ENCODE peak calls at places on chromosomes 1 and 21, in five cellular contexts. Q, I, M, G and A are unnamed samples.
A peak's percentile ranks its signal among the peaks of the same experiment; 100 is the strongest.

GRCh38 chr1:234564035-234565029 is 45.6 kb downstream of the IRF2BP2 start:
- DNase-seq in Q (peak; percentile 88), I (no peak), M (peak; percentile 79), G (no peak), A (no peak)

GRCh38 chr1:55284856-55285255 is 69.7 kb upstream of the USP24 start:
- DNase-seq in Q (peak; percentile 60), I (no peak), M (peak; percentile 10), G (peak; percentile 5), A (no peak)

GRCh38 chr1:210691039-210691438 is 362.3 kb downstream of the HHAT start:
- DNase-seq in Q (no peak), I (no peak), M (no peak), G (no peak), A (no peak)

GRCh38 chr1:159279754-159280153 is 22.4 kb upstream of the FCER1A start:
- DNase-seq in Q (no peak), I (no peak), M (no peak), G (no peak), A (no peak)

GRCh38 chr1:75126611-75127101 is 7.5 kb upstream of the LHX8 start:
- DNase-seq in Q (no peak), I (no peak), M (no peak), G (no peak), A (no peak)

GRCh38 chr1:43933386-43934278 is at the start of gene ARTN:
- DNase-seq in Q (no peak), I (no peak), M (peak; percentile 59), G (no peak), A (no peak)

GRCh38 chr21:36385233-36385908 is at the start of gene CHAF1B:
- DNase-seq in Q (peak; percentile 65), I (peak; percentile 79), M (peak; percentile 75), G (no peak), A (peak; percentile 86)

GRCh38 chr1:39657923-39658485 is 13.9 kb downstream of the NT5C1A start:
- DNase-seq in Q (peak; percentile 57), I (peak; percentile 43), M (peak; percentile 19), G (no peak), A (peak; percentile 37)

GRCh38 chr21:28230559-28230958 is 762.1 kb downstream of the LTN1 start:
- DNase-seq in Q (peak; percentile 33), I (no peak), M (no peak), G (no peak), A (no peak)

GRCh38 chr1:20551945-20552727 is at the start of gene FAM43B:
- DNase-seq in Q (no peak), I (no peak), M (no peak), G (no peak), A (no peak)

GRCh38 chr1:44681905-44682900 is 7.7 kb downstream of the ARMH1 start:
- DNase-seq in Q (no peak), I (no peak), M (no peak), G (no peak), A (no peak)

GRCh38 chr1:102941364-102941947 is 166.9 kb downstream of the COL11A1 start:
- DNase-seq in Q (peak; percentile 5), I (no peak), M (no peak), G (no peak), A (no peak)

GRCh38 chr1:67559222-67559700 is 125.7 kb upstream of the GADD45A start:
- DNase-seq in Q (peak; percentile 64), I (no peak), M (no peak), G (no peak), A (no peak)

GRCh38 chr21:34157456-34158025 is 84.2 kb downstream of the MRPS6 start:
- DNase-seq in Q (no peak), I (no peak), M (no peak), G (no peak), A (no peak)

GRCh38 chr1:33188572-33189275 is 6.9 kb upstream of the TRIM62 start:
- DNase-seq in Q (peak; percentile 42), I (no peak), M (no peak), G (no peak), A (no peak)

GRCh38 chr1:16677552-16678423 is 11.0 kb upstream of the RNU1-3 start:
- DNase-seq in Q (peak; percentile 85), I (no peak), M (no peak), G (peak; percentile 24), A (peak; percentile 66)

GRCh38 chr21:42833859-42834729 is 45.2 kb downstream of the WDR4 start:
- DNase-seq in Q (no peak), I (no peak), M (no peak), G (no peak), A (no peak)

GRCh38 chr21:35974801-35975200 is 85.5 kb downstream of the SETD4 start:
- DNase-seq in Q (peak; percentile 28), I (no peak), M (peak; percentile 19), G (no peak), A (no peak)

GRCh38 chr1:119743776-119744597 is 24.7 kb downstream of the HMGCS2 start:
- DNase-seq in Q (peak; percentile 79), I (no peak), M (peak; percentile 69), G (peak; percentile 3), A (peak; percentile 24)

GRCh38 chr1:29508458-29509107 is 272.3 kb downstream of the PTPRU start:
- DNase-seq in Q (no peak), I (no peak), M (no peak), G (no peak), A (no peak)

GRCh38 chr1:91783423-91784162 is 102.4 kb downstream of the TGFBR3 start:
- DNase-seq in Q (peak; percentile 69), I (no peak), M (no peak), G (no peak), A (no peak)

GRCh38 chr1:196376648-196377295 is 231.5 kb downstream of the KCNT2 start:
- DNase-seq in Q (no peak), I (no peak), M (no peak), G (no peak), A (no peak)

GRCh38 chr1:47558601-47559593 is 121.1 kb downstream of the FOXD2 start:
- DNase-seq in Q (no peak), I (no peak), M (peak; percentile 75), G (no peak), A (no peak)

GRCh38 chr1:61269648-61270047 is 187.3 kb downstream of the NFIA start:
- DNase-seq in Q (no peak), I (no peak), M (no peak), G (no peak), A (no peak)

GRCh38 chr1:86015375-86015774 is 141.2 kb downstream of the COL24A1 start:
- DNase-seq in Q (no peak), I (no peak), M (no peak), G (no peak), A (peak; percentile 36)

GRCh38 chr1:187151555-187151954 is 322.8 kb downstream of the PLA2G4A start:
- DNase-seq in Q (no peak), I (no peak), M (no peak), G (no peak), A (no peak)

GRCh38 chr1:65505547-65506325 is 85.3 kb downstream of the LEPR start:
- DNase-seq in Q (no peak), I (no peak), M (no peak), G (no peak), A (no peak)

GRCh38 chr1:206757524-206758266 is 12.9 kb upstream of the IL19 start:
- DNase-seq in Q (no peak), I (peak; percentile 22), M (no peak), G (no peak), A (no peak)

GRCh38 chr1:55060133-55060999 is 21.0 kb downstream of the PCSK9 start:
- DNase-seq in Q (no peak), I (no peak), M (no peak), G (peak; percentile 4), A (no peak)

GRCh38 chr1:163056832-163057231 is 12.3 kb upstream of the RGS4 start:
- DNase-seq in Q (peak; percentile 69), I (no peak), M (no peak), G (no peak), A (no peak)

GRCh38 chr1:55612988-55613387 is 397.8 kb upstream of the USP24 start:
- DNase-seq in Q (no peak), I (no peak), M (no peak), G (no peak), A (no peak)

GRCh38 chr21:22020221-22020620 is 1022.0 kb downstream of the NCAM2 start:
- DNase-seq in Q (no peak), I (no peak), M (no peak), G (no peak), A (no peak)

GRCh38 chr1:182664281-182664680 is 20.1 kb downstream of the RGS8 start:
- DNase-seq in Q (no peak), I (no peak), M (no peak), G (no peak), A (no peak)

GRCh38 chr1:236523704-236524141 is at the start of gene LGALS8:
- DNase-seq in Q (peak; percentile 80), I (peak; percentile 76), M (peak; percentile 87), G (no peak), A (peak; percentile 85)

GRCh38 chr1:43009274-43009673 is 50.6 kb upstream of the SLC2A1 start:
- DNase-seq in Q (no peak), I (no peak), M (no peak), G (no peak), A (no peak)

GRCh38 chr1:171055966-171056643 is 34.6 kb upstream of the FMO3 start:
- DNase-seq in Q (no peak), I (no peak), M (no peak), G (no peak), A (no peak)
- H3K4me3 ChIP-seq in Q (no peak overlapping the region), I (no peak overlapping the region), M (no peak overlapping the region), G (no peak overlapping the region), A (no peak overlapping the region)

GRCh38 chr1:64235910-64236309 is 32.5 kb downstream of the UBE2U start:
- DNase-seq in Q (no peak), I (no peak), M (no peak), G (no peak), A (no peak)
- TF ChIP-seq CTCF in Q (no peak), I (no peak), M (no peak), G (no peak), A (no peak)

GRCh38 chr1:11528636-11529121 is 49.7 kb downstream of the DISP3 start:
- DNase-seq in Q (no peak), I (no peak), M (no peak), G (no peak), A (no peak)
- H3K27me3 ChIP-seq in Q (no peaks in the 10 kb centered on the region), I (no peaks in the 10 kb centered on the region), M (no peaks in the 10 kb centered on the region), G (no peaks in the 10 kb centered on the region), A (no peaks in the 10 kb centered on the region)

GRCh38 chr1:156075775-156076204 is 6.5 kb downstream of the MEX3A start:
- DNase-seq in Q (no peak), I (no peak), M (no peak), G (no peak), A (no peak)

GRCh38 chr1:156078728-156079127 is 3.5 kb downstream of the MEX3A start:
- DNase-seq in Q (no peak), I (no peak), M (no peak), G (no peak), A (no peak)

GRCh38 chr1:156075158-156075557 is 7.1 kb downstream of the MEX3A start:
- DNase-seq in Q (no peak), I (no peak), M (no peak), G (no peak), A (no peak)

GRCh38 chr1:156077430-156077760 is 4.9 kb downstream of the MEX3A start:
- DNase-seq in Q (no peak), I (no peak), M (no peak), G (no peak), A (no peak)

GRCh38 chr1:156076609-156077429 is 5.4 kb downstream of the MEX3A start:
- DNase-seq in Q (no peak), I (no peak), M (no peak), G (no peak), A (peak; percentile 90)
- H3K4me3 ChIP-seq in Q (no peak overlapping the region), I (no peak overlapping the region), M (peak overlapping the region; percentile 35), G (peak overlapping the region; percentile 86), A (peak overlapping the region; percentile 20)

GRCh38 chr1:64499966-64500365 is 30.0 kb downstream of the CACHD1 start:
- DNase-seq in Q (no peak), I (no peak), M (no peak), G (no peak), A (no peak)
- TF ChIP-seq CTCF in Q (no peak), I (no peak), M (no peak), G (no peak), A (no peak)